ENCODE peak calls at places on chromosomes 16 and 17, in six cellular contexts. L, A, P, B, S and X are unnamed samples.

GRCh38 chr17:2215616-2216364 is 87.8 kb downstream of the SMG6 start:
- DNase-seq in L (peak; percentile 94), A (no peak), S (peak; percentile 94), P (peak; percentile 72), B (no peak), X (peak; percentile 62)

GRCh38 chr16:5042574-5043171 is 8.9 kb upstream of the NAGPA start:
- DNase-seq in S (no peak), A (no peak), L (peak; percentile 60), P (no peak), B (no peak), X (no peak)

GRCh38 chr17:65228734-65229390 is 91.7 kb downstream of the RGS9 start:
- DNase-seq in B (no peak), S (no peak), A (peak; percentile 70), L (peak; percentile 22), P (no peak), X (peak; percentile 66)

GRCh38 chr16:626787-627457 is 3.9 kb upstream of the WFIKKN1 start:
- DNase-seq in S (peak; percentile 90), L (peak; percentile 97), B (peak; percentile 13), A (peak; percentile 70), P (peak; percentile 98), X (no peak)

GRCh38 chr16:56068816-56069215 is 122.5 kb upstream of the GNAO1 start:
- DNase-seq in S (no peak), B (no peak), P (no peak), A (no peak), L (no peak), X (no peak)

GRCh38 chr16:31186176-31186575 is 6.2 kb downstream of the FUS start:
- DNase-seq in L (no peak), B (no peak), S (no peak), A (no peak), P (no peak), X (no peak)

GRCh38 chr17:75573540-75573957 is 14.1 kb upstream of the MYO15B start:
- DNase-seq in S (no peak), A (no peak), L (no peak), P (no peak), B (no peak), X (no peak)

GRCh38 chr17:44655983-44656700 is at the start of gene MEIOC:
- DNase-seq in P (no peak), L (peak; percentile 6), B (no peak), A (no peak), S (no peak), X (peak; percentile 66)

GRCh38 chr17:40541060-40541872 is 24.0 kb downstream of the CCR7 start:
- DNase-seq in B (no peak), L (no peak), S (peak; percentile 83), P (peak; percentile 18), A (no peak), X (no peak)

GRCh38 chr17:58913971-58914769 is 158.5 kb downstream of the PPM1E start:
- DNase-seq in L (peak; percentile 51), S (no peak), P (no peak), A (no peak), B (no peak), X (no peak)

GRCh38 chr16:48608871-48609452 is 1.0 kb downstream of the N4BP1 start:
- DNase-seq in P (no peak), L (no peak), A (no peak), S (peak; percentile 83), B (no peak), X (no peak)

GRCh38 chr16:48611329-48612137 is 1.6 kb upstream of the N4BP1 start:
- DNase-seq in S (peak; percentile 85), A (peak; percentile 42), L (no peak), B (no peak), P (no peak), X (no peak)

GRCh38 chr16:48608452-48608851 is 1.5 kb downstream of the N4BP1 start:
- DNase-seq in S (no peak), L (no peak), P (no peak), A (no peak), B (no peak), X (peak; percentile 26)

GRCh38 chr16:48607056-48607825 is 2.7 kb downstream of the N4BP1 start:
- DNase-seq in A (no peak), B (peak; percentile 60), S (peak; percentile 82), L (peak; percentile 67), P (no peak), X (no peak)

GRCh38 chr16:48609453-48610023 is 442 bp downstream of the N4BP1 start:
- DNase-seq in S (peak; percentile 90), B (peak; percentile 75), P (peak; percentile 60), A (no peak), L (peak; percentile 54), X (peak; percentile 92)
- TF ChIP-seq POLR2A in S (no peak), B (no peak), P (no peak), A (no peak), L (no peak), X (no peak)

GRCh38 chr16:15649727-15650018 is 372 bp upstream of the NDE1 start:
- DNase-seq in A (no peak), L (no peak), S (no peak), P (no peak), B (no peak), X (no peak)

GRCh38 chr16:15648135-15648730 is 1.8 kb upstream of the NDE1 start:
- DNase-seq in A (no peak), S (peak; percentile 53), B (no peak), L (no peak), P (no peak), X (no peak)

GRCh38 chr16:15652293-15653001 is 2.4 kb downstream of the NDE1 start:
- DNase-seq in A (no peak), S (peak; percentile 80), L (no peak), P (peak; percentile 10), B (no peak), X (no peak)

GRCh38 chr16:15650698-15651161 is 685 bp downstream of the NDE1 start:
- DNase-seq in A (peak; percentile 62), B (no peak), L (peak; percentile 13), P (no peak), S (peak; percentile 89), X (peak; percentile 69)

DNA sequence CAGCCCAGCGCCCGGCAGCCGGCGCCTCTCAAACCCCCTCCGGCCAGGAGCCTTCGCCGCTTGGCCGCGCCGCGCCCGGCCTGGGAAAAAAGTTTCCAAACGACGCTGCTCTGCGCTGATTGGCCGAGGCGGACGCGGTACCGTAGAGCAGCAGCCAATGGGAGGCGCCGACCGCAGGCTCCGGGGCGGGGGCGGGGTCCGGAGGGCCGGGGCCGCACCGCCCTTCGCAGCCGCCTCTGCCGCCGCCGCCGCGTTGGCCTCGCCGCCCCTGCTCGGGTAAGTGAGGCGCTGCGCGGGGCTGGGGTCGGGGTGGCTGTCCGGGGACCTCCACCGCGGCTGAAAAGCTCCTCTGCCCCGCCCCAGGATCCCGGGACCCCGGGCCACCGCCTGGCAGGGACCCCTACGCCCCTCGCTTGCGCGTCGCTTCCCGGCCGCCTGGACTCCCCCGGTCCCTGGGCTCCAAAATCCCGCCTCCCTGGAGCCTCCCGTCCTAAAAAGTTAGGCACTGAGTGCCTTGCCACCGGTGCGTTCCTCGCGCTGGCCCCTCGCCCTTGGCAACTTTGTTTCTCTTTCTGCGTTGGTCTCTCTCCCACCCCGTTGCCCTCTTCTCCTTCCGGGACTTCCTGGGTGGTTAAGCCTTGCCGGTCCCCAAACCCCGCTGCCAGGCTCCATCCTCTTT is at the start of gene NDE1:
- DNase-seq in A (peak; percentile 98), S (peak; percentile 99), L (peak; percentile 85), P (peak; percentile 93), B (peak; percentile 91), X (peak; percentile 96)
- TF ChIP-seq POLR2A in A (peak; percentile 67), S (no peak), L (peak; percentile 68), P (peak; percentile 68), B (peak; percentile 48), X (peak; percentile 80)

DNA sequence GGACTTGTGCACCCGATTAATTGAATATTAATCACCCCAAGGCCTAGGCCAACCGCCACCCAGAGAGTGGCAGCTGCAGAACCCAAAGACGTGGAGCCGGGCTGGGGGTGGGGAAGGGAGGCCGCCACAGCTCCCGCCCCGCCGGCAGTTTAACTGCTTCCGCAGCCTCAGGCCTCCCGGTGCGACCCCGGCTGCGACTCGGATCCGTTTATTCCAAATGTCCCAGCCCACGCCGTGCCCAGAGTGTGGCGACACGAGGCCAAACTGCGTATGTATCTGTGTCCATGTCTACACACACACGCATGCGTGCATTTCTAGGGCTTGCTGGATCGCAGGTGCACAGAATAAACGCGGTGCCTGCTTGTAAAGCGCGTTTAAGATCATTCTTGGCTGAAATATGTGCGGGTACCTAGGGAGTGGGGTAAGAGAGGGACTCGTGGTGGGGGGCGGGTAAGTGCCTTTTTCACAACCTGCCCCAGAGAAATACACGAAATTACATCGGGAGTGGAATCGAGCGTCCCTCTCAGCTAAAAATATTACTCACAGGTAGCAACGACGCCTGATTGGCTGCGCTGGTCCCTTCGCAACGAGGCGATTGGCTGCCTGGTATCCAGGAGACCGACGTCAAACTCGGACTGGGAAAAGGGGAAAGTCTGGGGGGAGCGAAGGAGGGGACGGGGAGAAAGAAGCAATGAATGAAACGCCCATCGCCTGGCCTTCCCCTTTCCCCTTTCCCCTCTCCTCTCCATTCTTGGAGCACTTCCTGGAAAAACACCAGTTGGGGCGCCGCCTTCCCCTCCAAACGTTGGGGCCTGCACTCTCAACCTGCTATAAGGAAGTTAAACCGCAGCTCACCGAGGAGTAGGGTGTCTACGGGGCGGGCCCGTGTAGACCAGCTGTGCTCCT is 1.0 kb upstream of the TOB1 start:
- DNase-seq in B (peak; percentile 97), A (peak; percentile 96), P (peak; percentile 98), L (peak; percentile 93), S (peak; percentile 99), X (peak; percentile 91)
- TF ChIP-seq POLR2A in B (peak; percentile 99), A (no peak), P (peak; percentile 92), L (no peak), S (no peak), X (peak; percentile 82)

GRCh38 chr17:68598545-68598961 is 2.6 kb downstream of the FAM20A start:
- DNase-seq in S (no peak), B (no peak), L (no peak), P (no peak), A (no peak), X (no peak)
- TF ChIP-seq POLR2A in S (no peak), B (no peak), L (no peak), P (no peak), A (no peak), X (no peak)